ENCODE peak calls at places on chromosome 11, in five cellular contexts. D is 8988T, K is kidney, C is amniotic epithelial cell, S is cardiac septum. H is an unnamed sample.

GRCh38 chr11:27459191-27459590 is 13.4 kb downstream of the LGR4 start:
- DNase-seq in D (no peak), K (no peak), S (no peak), C (no peak), H (no peak)

GRCh38 chr11:86588566-86589090 is 83.8 kb downstream of the ME3 start:
- DNase-seq in S (no peak), K (no peak), D (no peak), C (no peak), H (no peak)

GRCh38 chr11:16611395-16612233 is 126.8 kb upstream of the C11orf58 start:
- DNase-seq in D (no peak), K (no peak), S (no peak), C (no peak), H (no peak)

GRCh38 chr11:65560555-65561418 is 2.6 kb upstream of the LTBP3 start:
- DNase-seq in S (no peak), K (peak), C (peak), D (no peak), H (no peak)

GRCh38 chr11:19915808-19916207 is 203.2 kb downstream of the NAV2 start:
- DNase-seq in S (no peak), D (no peak), K (no peak), C (no peak), H (no peak)

GRCh38 chr11:72730706-72731105 is 21.5 kb downstream of the ARAP1 start:
- DNase-seq in K (no peak), C (no peak), D (no peak), S (no peak), H (no peak)

GRCh38 chr11:63845305-63845704 is 6.4 kb downstream of the MARK2 start:
- DNase-seq in D (no peak), K (no peak), S (no peak), C (peak), H (no peak)

GRCh38 chr11:64874308-64874707 is 4.1 kb downstream of the EHD1 start:
- DNase-seq in K (no peak), C (no peak), S (no peak), D (no peak), H (no peak)

GRCh38 chr11:58135171-58135570 is 9.8 kb upstream of the OR9I1 start:
- DNase-seq in C (no peak), K (no peak), D (no peak), S (no peak), H (no peak)

GRCh38 chr11:31050061-31050790 is 319.3 kb downstream of the DCDC1 start:
- DNase-seq in S (no peak), C (no peak), D (no peak), K (no peak), H (no peak)

GRCh38 chr11:123461164-123461563 is 31.1 kb downstream of the GRAMD1B start:
- DNase-seq in C (no peak), K (no peak), S (peak), D (no peak), H (no peak)

GRCh38 chr11:102112654-102112926 is 2.3 kb downstream of the YAP1 start:
- DNase-seq in K (no peak), S (no peak), C (no peak), D (no peak), H (no peak)

GRCh38 chr11:11076879-11077278 is 219.0 kb upstream of the ZBED5 start:
- DNase-seq in K (no peak), S (no peak), D (no peak), C (no peak), H (no peak)

GRCh38 chr11:47906066-47906465 is 57.9 kb upstream of the NUP160 start:
- DNase-seq in S (no peak), D (no peak), C (no peak), K (no peak), H (no peak)

GRCh38 chr11:105935791-105936190 is 86.2 kb downstream of the MSANTD4 start:
- DNase-seq in D (no peak), K (no peak), S (no peak), C (peak), H (no peak)

GRCh38 chr11:110857885-110858555 is 145.8 kb upstream of the ARHGAP20 start:
- DNase-seq in K (no peak), S (no peak), D (no peak), C (peak), H (no peak)

GRCh38 chr11:9562716-9563115 is 10.8 kb upstream of the WEE1 start:
- DNase-seq in S (no peak), K (no peak), C (no peak), D (no peak), H (no peak)

GRCh38 chr11:27423125-27423524 is 49.5 kb downstream of the LGR4 start:
- DNase-seq in K (peak), S (no peak), D (no peak), C (peak), H (no peak)

GRCh38 chr11:11442791-11443190 is 89.7 kb upstream of the CSNK2A3 start:
- DNase-seq in D (no peak), K (no peak), C (no peak), S (no peak), H (no peak)